ENCODE peak calls at places on chromosomes 12 and 14, in nine cellular contexts. One of them, this sample, is unnamed.

GRCh38 chr14:25537846-25538455 is 488.0 kb upstream of the STXBP6 start:
- DNase-seq in endodermal cell: peak
- DNase-seq in epithelial cell of esophagus: peak
- DNase-seq in heart right ventricle: no peak
- DNase-seq in AG10803: no peak
- DNase-seq in hepatocyte: peak
- DNase-seq in progenitor cell of endocrine pancreas: peak
- DNase-seq in choroid plexus epithelial cell: peak
- DNase-seq in fibroblast of mammary gland: peak
- DNase-seq in this sample: no peak

GRCh38 chr12:110861729-110862128 is 14.9 kb downstream of the CCDC63 start:
- DNase-seq in endodermal cell: peak
- DNase-seq in epithelial cell of esophagus: no peak
- DNase-seq in heart right ventricle: no peak
- DNase-seq in AG10803: no peak
- DNase-seq in hepatocyte: no peak
- DNase-seq in progenitor cell of endocrine pancreas: no peak
- DNase-seq in choroid plexus epithelial cell: no peak
- DNase-seq in fibroblast of mammary gland: no peak
- DNase-seq in this sample: no peak

GRCh38 chr14:30034049-30034635 is 106.5 kb upstream of the PRKD1 start:
- DNase-seq in endodermal cell: peak
- DNase-seq in epithelial cell of esophagus: no peak
- DNase-seq in heart right ventricle: no peak
- DNase-seq in AG10803: peak
- DNase-seq in hepatocyte: no peak
- DNase-seq in progenitor cell of endocrine pancreas: no peak
- DNase-seq in choroid plexus epithelial cell: peak
- DNase-seq in fibroblast of mammary gland: peak
- DNase-seq in this sample: no peak

GRCh38 chr14:99600232-99600888 is 3.6 kb downstream of the CCDC85C start:
- DNase-seq in endodermal cell: no peak
- DNase-seq in epithelial cell of esophagus: no peak
- DNase-seq in heart right ventricle: no peak
- DNase-seq in AG10803: no peak
- DNase-seq in hepatocyte: no peak
- DNase-seq in progenitor cell of endocrine pancreas: no peak
- DNase-seq in choroid plexus epithelial cell: no peak
- DNase-seq in fibroblast of mammary gland: no peak
- DNase-seq in this sample: no peak

GRCh38 chr14:72892103-72892878 is 1.6 kb downstream of the DPF3 start:
- DNase-seq in endodermal cell: peak
- DNase-seq in epithelial cell of esophagus: peak
- DNase-seq in heart right ventricle: peak
- DNase-seq in AG10803: no peak
- DNase-seq in hepatocyte: peak
- DNase-seq in progenitor cell of endocrine pancreas: no peak
- DNase-seq in choroid plexus epithelial cell: peak
- DNase-seq in fibroblast of mammary gland: peak
- DNase-seq in this sample: no peak

GRCh38 chr12:107951024-107951423 is 176.5 kb downstream of the ASCL4 start:
- DNase-seq in endodermal cell: no peak
- DNase-seq in epithelial cell of esophagus: no peak
- DNase-seq in heart right ventricle: no peak
- DNase-seq in AG10803: no peak
- DNase-seq in hepatocyte: no peak
- DNase-seq in progenitor cell of endocrine pancreas: no peak
- DNase-seq in choroid plexus epithelial cell: no peak
- DNase-seq in fibroblast of mammary gland: no peak
- DNase-seq in this sample: no peak

GRCh38 chr14:52042371-52043037 is 26.4 kb downstream of the NID2 start:
- DNase-seq in endodermal cell: no peak
- DNase-seq in epithelial cell of esophagus: no peak
- DNase-seq in heart right ventricle: no peak
- DNase-seq in AG10803: no peak
- DNase-seq in hepatocyte: no peak
- DNase-seq in progenitor cell of endocrine pancreas: no peak
- DNase-seq in choroid plexus epithelial cell: no peak
- DNase-seq in fibroblast of mammary gland: no peak
- DNase-seq in this sample: no peak

GRCh38 chr14:80805136-80805535 is 136.4 kb downstream of the CEP128 start:
- DNase-seq in endodermal cell: no peak
- DNase-seq in epithelial cell of esophagus: peak
- DNase-seq in heart right ventricle: no peak
- DNase-seq in AG10803: no peak
- DNase-seq in hepatocyte: no peak
- DNase-seq in progenitor cell of endocrine pancreas: no peak
- DNase-seq in choroid plexus epithelial cell: no peak
- DNase-seq in fibroblast of mammary gland: peak
- DNase-seq in this sample: no peak

GRCh38 chr12:102300824-102301461 is 103.3 kb upstream of the PMCH start:
- DNase-seq in endodermal cell: peak
- DNase-seq in epithelial cell of esophagus: peak
- DNase-seq in heart right ventricle: no peak
- DNase-seq in AG10803: peak
- DNase-seq in hepatocyte: peak
- DNase-seq in progenitor cell of endocrine pancreas: no peak
- DNase-seq in choroid plexus epithelial cell: peak
- DNase-seq in fibroblast of mammary gland: peak
- DNase-seq in this sample: no peak

GRCh38 chr12:65533177-65533883 is 254.8 kb downstream of the MSRB3 start:
- DNase-seq in endodermal cell: no peak
- DNase-seq in epithelial cell of esophagus: no peak
- DNase-seq in heart right ventricle: no peak
- DNase-seq in AG10803: peak
- DNase-seq in hepatocyte: no peak
- DNase-seq in progenitor cell of endocrine pancreas: no peak
- DNase-seq in choroid plexus epithelial cell: peak
- DNase-seq in fibroblast of mammary gland: peak
- DNase-seq in this sample: no peak

GRCh38 chr14:105485720-105486332 is 860 bp upstream of the CRIP1 start:
- DNase-seq in endodermal cell: peak
- DNase-seq in epithelial cell of esophagus: no peak
- DNase-seq in heart right ventricle: peak
- DNase-seq in AG10803: no peak
- DNase-seq in hepatocyte: peak
- DNase-seq in progenitor cell of endocrine pancreas: no peak
- DNase-seq in choroid plexus epithelial cell: no peak
- DNase-seq in fibroblast of mammary gland: no peak
- DNase-seq in this sample: no peak

GRCh38 chr14:23528555-23528954 is 23.0 kb downstream of the ZFHX2 start:
- DNase-seq in endodermal cell: peak
- DNase-seq in epithelial cell of esophagus: peak
- DNase-seq in heart right ventricle: no peak
- DNase-seq in AG10803: no peak
- DNase-seq in hepatocyte: no peak
- DNase-seq in progenitor cell of endocrine pancreas: no peak
- DNase-seq in choroid plexus epithelial cell: peak
- DNase-seq in fibroblast of mammary gland: no peak
- DNase-seq in this sample: no peak
- TF ChIP-seq CTCF in endodermal cell: peak
- TF ChIP-seq CTCF in epithelial cell of esophagus: peak
- TF ChIP-seq CTCF in heart right ventricle: no peak
- TF ChIP-seq CTCF in AG10803: no peak
- TF ChIP-seq CTCF in hepatocyte: peak
- TF ChIP-seq CTCF in progenitor cell of endocrine pancreas: peak
- TF ChIP-seq CTCF in choroid plexus epithelial cell: peak
- TF ChIP-seq CTCF in fibroblast of mammary gland: no peak
- TF ChIP-seq CTCF in this sample: peak

DNA sequence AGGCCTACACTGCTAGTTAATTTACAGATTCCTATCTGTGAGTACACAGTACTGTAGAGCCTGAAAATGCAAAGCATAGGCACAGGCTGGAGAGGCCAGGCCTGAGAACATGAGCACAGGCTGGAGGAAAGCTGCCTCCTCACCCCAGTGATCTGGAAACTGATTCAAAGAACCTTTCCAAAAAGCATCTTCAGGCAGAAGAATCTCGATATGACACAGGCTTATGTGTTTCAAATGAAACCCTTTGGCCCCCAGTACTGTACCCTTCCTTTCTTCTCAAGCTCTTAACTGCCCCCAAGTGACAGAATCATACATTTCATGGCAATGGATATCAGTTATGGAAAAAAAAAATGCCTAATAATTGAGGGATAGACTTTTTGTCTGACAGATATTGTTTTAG is 122.0 kb downstream of the KCNC2 start:
- DNase-seq in endodermal cell: peak
- DNase-seq in epithelial cell of esophagus: peak
- DNase-seq in heart right ventricle: no peak
- DNase-seq in AG10803: no peak
- DNase-seq in hepatocyte: peak
- DNase-seq in progenitor cell of endocrine pancreas: no peak
- DNase-seq in choroid plexus epithelial cell: peak
- DNase-seq in fibroblast of mammary gland: peak
- DNase-seq in this sample: no peak
- TF ChIP-seq CTCF in endodermal cell: peak
- TF ChIP-seq CTCF in epithelial cell of esophagus: no peak
- TF ChIP-seq CTCF in heart right ventricle: no peak
- TF ChIP-seq CTCF in AG10803: no peak
- TF ChIP-seq CTCF in hepatocyte: peak
- TF ChIP-seq CTCF in progenitor cell of endocrine pancreas: no peak
- TF ChIP-seq CTCF in choroid plexus epithelial cell: peak
- TF ChIP-seq CTCF in fibroblast of mammary gland: peak
- TF ChIP-seq CTCF in this sample: peak

GRCh38 chr12:124509300-124509675 is 58.1 kb downstream of the NCOR2 start:
- DNase-seq in endodermal cell: no peak
- DNase-seq in epithelial cell of esophagus: no peak
- DNase-seq in heart right ventricle: no peak
- DNase-seq in AG10803: no peak
- DNase-seq in hepatocyte: no peak
- DNase-seq in progenitor cell of endocrine pancreas: no peak
- DNase-seq in choroid plexus epithelial cell: peak
- DNase-seq in fibroblast of mammary gland: no peak
- DNase-seq in this sample: no peak

GRCh38 chr12:124509676-124510300 is 57.6 kb downstream of the NCOR2 start:
- DNase-seq in endodermal cell: no peak
- DNase-seq in epithelial cell of esophagus: peak
- DNase-seq in heart right ventricle: no peak
- DNase-seq in AG10803: peak
- DNase-seq in hepatocyte: peak
- DNase-seq in progenitor cell of endocrine pancreas: no peak
- DNase-seq in choroid plexus epithelial cell: peak
- DNase-seq in fibroblast of mammary gland: peak
- DNase-seq in this sample: no peak

GRCh38 chr12:124506832-124507153 is 60.6 kb downstream of the NCOR2 start:
- DNase-seq in endodermal cell: no peak
- DNase-seq in epithelial cell of esophagus: no peak
- DNase-seq in heart right ventricle: no peak
- DNase-seq in AG10803: no peak
- DNase-seq in hepatocyte: no peak
- DNase-seq in progenitor cell of endocrine pancreas: no peak
- DNase-seq in choroid plexus epithelial cell: no peak
- DNase-seq in fibroblast of mammary gland: no peak
- DNase-seq in this sample: no peak

GRCh38 chr12:124507188-124508109 is 60.0 kb downstream of the NCOR2 start:
- DNase-seq in endodermal cell: no peak
- DNase-seq in epithelial cell of esophagus: no peak
- DNase-seq in heart right ventricle: peak
- DNase-seq in AG10803: peak
- DNase-seq in hepatocyte: peak
- DNase-seq in progenitor cell of endocrine pancreas: no peak
- DNase-seq in choroid plexus epithelial cell: peak
- DNase-seq in fibroblast of mammary gland: peak
- DNase-seq in this sample: no peak

GRCh38 chr12:124508323-124509096 is 58.9 kb downstream of the NCOR2 start:
- DNase-seq in endodermal cell: no peak
- DNase-seq in epithelial cell of esophagus: no peak
- DNase-seq in heart right ventricle: peak
- DNase-seq in AG10803: no peak
- DNase-seq in hepatocyte: no peak
- DNase-seq in progenitor cell of endocrine pancreas: no peak
- DNase-seq in choroid plexus epithelial cell: peak
- DNase-seq in fibroblast of mammary gland: peak
- DNase-seq in this sample: no peak
- TF ChIP-seq CTCF in endodermal cell: peak
- TF ChIP-seq CTCF in epithelial cell of esophagus: no peak
- TF ChIP-seq CTCF in heart right ventricle: no peak
- TF ChIP-seq CTCF in AG10803: no peak
- TF ChIP-seq CTCF in hepatocyte: peak
- TF ChIP-seq CTCF in progenitor cell of endocrine pancreas: no peak
- TF ChIP-seq CTCF in choroid plexus epithelial cell: no peak
- TF ChIP-seq CTCF in fibroblast of mammary gland: no peak
- TF ChIP-seq CTCF in this sample: no peak

GRCh38 chr12:131075194-131075593 is 121.5 kb downstream of the ADGRD1 start:
- DNase-seq in endodermal cell: peak
- DNase-seq in epithelial cell of esophagus: no peak
- DNase-seq in heart right ventricle: no peak
- DNase-seq in AG10803: no peak
- DNase-seq in hepatocyte: no peak
- DNase-seq in progenitor cell of endocrine pancreas: no peak
- DNase-seq in choroid plexus epithelial cell: no peak
- DNase-seq in fibroblast of mammary gland: no peak
- DNase-seq in this sample: no peak
- TF ChIP-seq CTCF in endodermal cell: no peak
- TF ChIP-seq CTCF in epithelial cell of esophagus: no peak
- TF ChIP-seq CTCF in heart right ventricle: no peak
- TF ChIP-seq CTCF in AG10803: no peak
- TF ChIP-seq CTCF in hepatocyte: no peak
- TF ChIP-seq CTCF in progenitor cell of endocrine pancreas: no peak
- TF ChIP-seq CTCF in choroid plexus epithelial cell: no peak
- TF ChIP-seq CTCF in fibroblast of mammary gland: no peak
- TF ChIP-seq CTCF in this sample: no peak

GRCh38 chr12:2557589-2557988 is 237.2 kb upstream of the FKBP4 start:
- DNase-seq in endodermal cell: no peak
- DNase-seq in epithelial cell of esophagus: no peak
- DNase-seq in heart right ventricle: no peak
- DNase-seq in AG10803: no peak
- DNase-seq in hepatocyte: no peak
- DNase-seq in progenitor cell of endocrine pancreas: no peak
- DNase-seq in choroid plexus epithelial cell: no peak
- DNase-seq in fibroblast of mammary gland: no peak
- DNase-seq in this sample: no peak

GRCh38 chr12:2562400-2562799 is 232.4 kb upstream of the FKBP4 start:
- DNase-seq in endodermal cell: no peak
- DNase-seq in epithelial cell of esophagus: no peak
- DNase-seq in heart right ventricle: no peak
- DNase-seq in AG10803: no peak
- DNase-seq in hepatocyte: no peak
- DNase-seq in progenitor cell of endocrine pancreas: no peak
- DNase-seq in choroid plexus epithelial cell: no peak
- DNase-seq in fibroblast of mammary gland: no peak
- DNase-seq in this sample: no peak

GRCh38 chr12:2563709-2564108 is 231.1 kb upstream of the FKBP4 start:
- DNase-seq in endodermal cell: no peak
- DNase-seq in epithelial cell of esophagus: no peak
- DNase-seq in heart right ventricle: no peak
- DNase-seq in AG10803: no peak
- DNase-seq in hepatocyte: no peak
- DNase-seq in progenitor cell of endocrine pancreas: no peak
- DNase-seq in choroid plexus epithelial cell: no peak
- DNase-seq in fibroblast of mammary gland: no peak
- DNase-seq in this sample: no peak

GRCh38 chr12:2561367-2561766 is 233.4 kb upstream of the FKBP4 start:
- DNase-seq in endodermal cell: no peak
- DNase-seq in epithelial cell of esophagus: no peak
- DNase-seq in heart right ventricle: no peak
- DNase-seq in AG10803: peak
- DNase-seq in hepatocyte: no peak
- DNase-seq in progenitor cell of endocrine pancreas: no peak
- DNase-seq in choroid plexus epithelial cell: no peak
- DNase-seq in fibroblast of mammary gland: peak
- DNase-seq in this sample: no peak

GRCh38 chr12:2559931-2560715 is 234.6 kb upstream of the FKBP4 start:
- DNase-seq in endodermal cell: no peak
- DNase-seq in epithelial cell of esophagus: no peak
- DNase-seq in heart right ventricle: no peak
- DNase-seq in AG10803: no peak
- DNase-seq in hepatocyte: no peak
- DNase-seq in progenitor cell of endocrine pancreas: no peak
- DNase-seq in choroid plexus epithelial cell: no peak
- DNase-seq in fibroblast of mammary gland: peak
- DNase-seq in this sample: no peak
- TF ChIP-seq CTCF in endodermal cell: no peak
- TF ChIP-seq CTCF in epithelial cell of esophagus: no peak
- TF ChIP-seq CTCF in heart right ventricle: no peak
- TF ChIP-seq CTCF in AG10803: no peak
- TF ChIP-seq CTCF in hepatocyte: no peak
- TF ChIP-seq CTCF in progenitor cell of endocrine pancreas: no peak
- TF ChIP-seq CTCF in choroid plexus epithelial cell: no peak
- TF ChIP-seq CTCF in fibroblast of mammary gland: no peak
- TF ChIP-seq CTCF in this sample: no peak